ENCODE peak calls at places on chromosome 19, in ten cellular contexts. Y is OCI-LY7; D is HS-5; B is GM12865; C is midbrain; U is uterus; N is AG04450; K is NB4; W is activated naive CD4-positive, alpha-beta T cell; F is CD8-positive, alpha-beta memory T cell. S is an unnamed sample.

GRCh38 chr19:4278460-4278901 is 585 bp upstream of the SHD start:
- DNase-seq in W (no peak), F (no peak), N (no peak), K (peak; percentile 24), C (no peak), D (no peak), U (no peak), Y (no peak), B (no peak), S (no peak)

GRCh38 chr19:10209305-10209704 is 14.6 kb upstream of the DNMT1 start:
- DNase-seq in D (peak; percentile 71), W (no peak), U (no peak), B (no peak), Y (no peak), N (no peak), F (no peak), K (peak; percentile 55), C (no peak), S (no peak)

GRCh38 chr19:29239220-29239776 is 26.3 kb upstream of the UQCRFS1 start:
- DNase-seq in U (no peak), C (no peak), W (no peak), Y (no peak), N (no peak), F (no peak), K (no peak), B (peak; percentile 21), D (no peak), S (no peak)

GRCh38 chr19:3555653-3556422 is 1.5 kb downstream of the MFSD12 start:
- DNase-seq in K (no peak), F (no peak), C (no peak), D (no peak), W (no peak), Y (no peak), N (no peak), B (no peak), U (no peak), S (no peak)

GRCh38 chr19:20926796-20927195 is 3.7 kb downstream of the ZNF85 start:
- DNase-seq in K (no peak), N (no peak), D (no peak), C (no peak), B (no peak), Y (no peak), F (no peak), W (no peak), U (no peak), S (no peak)

GRCh38 chr19:31955884-31956283 is 389.5 kb upstream of the ZNF507 start:
- DNase-seq in C (no peak), U (no peak), N (no peak), B (no peak), D (no peak), W (no peak), F (no peak), Y (no peak), K (no peak), S (peak; percentile 0)

GRCh38 chr19:46555684-46556083 is 45.4 kb upstream of the CALM3 start:
- DNase-seq in N (no peak), F (no peak), D (no peak), Y (no peak), C (no peak), K (peak; percentile 32), B (no peak), U (no peak), W (no peak), S (no peak)

GRCh38 chr19:6362024-6362344 is 653 bp downstream of the CLPP start:
- DNase-seq in C (no peak), W (no peak), N (no peak), Y (no peak), U (peak; percentile 43), B (no peak), D (no peak), F (no peak), K (no peak), S (no peak)

GRCh38 chr19:1567116-1567847 is 843 bp downstream of the MEX3D start:
- DNase-seq in F (no peak), Y (no peak), D (no peak), B (no peak), C (peak; percentile 31), N (no peak), W (no peak), U (peak; percentile 43), K (no peak), S (no peak)